ENCODE peak calls at places on chromosomes 13 and 19, in four cellular contexts. Z, U, I and Q are unnamed samples.

GRCh38 chr13:110682746-110683145 is 23.2 kb downstream of the CARS2 start:
- DNase-seq in Z (no peak), U (no peak), I (no peak), Q (no peak)

GRCh38 chr13:111929036-111929616 is 137.8 kb upstream of the SOX1 start:
- DNase-seq in Z (no peak), U (no peak), I (no peak), Q (no peak)

GRCh38 chr19:19470579-19470978 is 44.8 kb downstream of the TSSK6 start:
- DNase-seq in Z (no peak), U (no peak), I (no peak), Q (no peak)

GRCh38 chr13:40194204-40194806 is 472.1 kb downstream of the FOXO1 start:
- DNase-seq in Z (no peak), U (peak; percentile 47), I (no peak), Q (no peak)

GRCh38 chr13:36001561-36001960 is 129.6 kb downstream of the DCLK1 start:
- DNase-seq in Z (no peak), U (no peak), I (no peak), Q (no peak)

GRCh38 chr19:6271721-6272410 is 7.9 kb downstream of the MLLT1 start:
- DNase-seq in Z (peak; percentile 51), U (peak; percentile 89), I (peak; percentile 62), Q (peak; percentile 95)

GRCh38 chr13:49315036-49315565 is 67.4 kb downstream of the CDADC1 start:
- DNase-seq in Z (no peak), U (no peak), I (no peak), Q (no peak)

GRCh38 chr13:85334187-85334586 is 465.0 kb downstream of the SLITRK6 start:
- DNase-seq in Z (no peak), U (no peak), I (no peak), Q (no peak)

GRCh38 chr13:51246411-51247298 is 24.5 kb downstream of the FAM124A start:
- DNase-seq in Z (no peak), U (peak; percentile 65), I (peak; percentile 43), Q (no peak)

DNA sequence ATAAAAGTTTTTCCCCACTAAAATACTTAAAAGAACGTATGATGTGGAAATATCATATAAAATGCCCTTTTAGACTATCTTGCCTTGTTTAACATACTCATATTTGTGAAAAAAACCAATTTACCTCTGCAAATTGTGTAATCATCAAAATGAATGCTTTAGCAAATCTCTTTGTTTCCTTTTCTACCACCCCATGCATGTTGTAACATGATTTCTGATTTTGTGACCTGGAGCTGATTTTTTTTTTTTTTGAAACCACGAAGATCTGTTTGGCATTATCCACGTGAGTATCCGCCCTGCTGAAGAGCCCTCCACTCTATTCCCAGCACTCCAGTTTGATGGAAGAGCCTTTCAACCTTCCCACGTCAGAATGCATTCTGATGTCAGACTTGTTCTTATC is 245.8 kb upstream of the NBEA start:
- DNase-seq in Z (no peak), U (no peak), I (no peak), Q (no peak)
- H3K4me1 ChIP-seq in Z (no peaks in the 10 kb centered on the region), U (no peaks in the 10 kb centered on the region), I (no peaks in the 10 kb centered on the region), Q (no peaks in the 10 kb centered on the region)

DNA sequence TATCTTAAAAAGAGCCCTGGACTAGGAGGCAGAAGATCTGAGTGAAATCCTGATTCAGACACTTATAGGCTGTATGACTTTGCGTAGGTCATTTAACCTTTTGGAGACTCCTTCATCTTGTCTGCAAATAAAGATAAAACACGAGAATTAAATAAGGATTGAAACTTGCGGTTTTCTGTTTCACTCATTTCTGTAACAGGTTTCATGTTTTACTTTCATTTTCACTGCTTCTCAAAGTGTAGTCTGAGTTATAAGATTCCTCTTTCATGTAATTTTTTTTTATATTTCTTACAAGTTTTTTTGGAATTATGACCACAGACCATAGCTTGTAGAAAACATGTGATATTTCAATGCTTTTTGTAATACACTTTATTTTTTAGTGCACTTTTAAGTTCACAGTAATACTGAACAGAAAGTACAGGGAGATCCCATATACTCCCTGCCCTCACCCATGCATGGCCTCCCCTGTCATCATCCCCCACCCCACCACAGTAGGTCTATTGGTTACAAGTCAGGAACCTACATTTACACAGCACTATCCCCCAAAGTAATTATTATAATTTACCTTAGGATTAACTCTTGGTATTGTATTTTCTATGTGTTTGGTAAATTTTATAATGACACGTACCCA is 174.6 kb downstream of the ITGBL1 start:
- DNase-seq in Z (no peak), U (no peak), I (no peak), Q (no peak)
- H3K4me3 ChIP-seq in Z (no peak overlapping the region), U (no peak overlapping the region), I (no peak overlapping the region), Q (peak overlapping the region; percentile 16)

GRCh38 chr19:8141726-8142524 is 7.5 kb downstream of the FBN3 start:
- DNase-seq in Z (no peak), U (no peak), I (no peak), Q (no peak)
- H3K4me1 ChIP-seq in Z (no peaks in the 10 kb centered on the region), U (no peaks in the 10 kb centered on the region), I (no peaks in the 10 kb centered on the region), Q (peaks cover 2% of the 10 kb centered on the region)

GRCh38 chr19:14437578-14438140 is 4.6 kb downstream of the PKN1 start:
- DNase-seq in Z (peak; percentile 34), U (no peak), I (no peak), Q (no peak)

GRCh38 chr19:14434157-14434501 is 1.0 kb downstream of the PKN1 start:
- DNase-seq in Z (no peak), U (no peak), I (no peak), Q (no peak)

GRCh38 chr19:14434543-14435319 is 1.6 kb downstream of the PKN1 start:
- DNase-seq in Z (no peak), U (peak; percentile 78), I (no peak), Q (peak; percentile 48)

GRCh38 chr19:14433454-14434156 is 499 bp downstream of the PKN1 start:
- DNase-seq in Z (no peak), U (peak; percentile 33), I (peak; percentile 35), Q (no peak)

DNA sequence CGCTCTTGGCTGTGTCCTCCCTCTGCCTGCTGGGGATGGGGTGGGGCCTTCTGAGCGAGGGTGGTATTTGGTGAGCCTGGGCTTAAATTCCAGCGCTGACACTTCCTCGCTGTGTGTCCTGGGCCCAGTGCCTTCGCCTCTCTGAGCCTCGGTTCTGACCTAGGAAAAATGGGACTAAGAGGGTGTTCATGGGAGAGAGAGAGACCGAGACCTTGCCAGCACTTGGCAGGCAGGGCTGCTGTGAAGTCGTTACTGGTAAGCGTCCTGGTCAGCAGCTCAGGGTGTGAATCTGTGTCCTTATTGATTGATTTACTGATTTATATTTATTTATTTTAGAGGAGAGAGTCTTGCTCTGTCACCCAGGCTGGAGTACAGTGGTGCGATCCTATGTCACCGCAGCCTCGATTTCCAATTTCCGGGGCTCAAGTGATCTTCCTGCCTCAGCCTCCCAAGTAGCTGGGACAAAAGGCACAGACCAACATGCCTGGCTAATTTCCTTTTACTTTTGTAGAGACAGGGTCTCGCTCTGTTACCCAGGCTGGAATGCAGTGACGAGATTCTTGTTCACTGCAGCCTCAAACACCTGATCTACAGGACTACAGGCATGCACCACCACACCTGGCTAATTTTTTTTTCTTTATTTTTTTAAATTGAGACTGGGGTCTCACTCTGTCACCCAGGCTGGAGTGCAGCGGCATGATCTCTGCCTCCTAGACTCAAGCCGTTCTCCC is 2.4 kb downstream of the PKN1 start:
- DNase-seq in Z (no peak), U (no peak), I (no peak), Q (no peak)
- H3K4me3 ChIP-seq in Z (no peak overlapping the region), U (no peak overlapping the region), I (no peak overlapping the region), Q (no peak overlapping the region)

DNA sequence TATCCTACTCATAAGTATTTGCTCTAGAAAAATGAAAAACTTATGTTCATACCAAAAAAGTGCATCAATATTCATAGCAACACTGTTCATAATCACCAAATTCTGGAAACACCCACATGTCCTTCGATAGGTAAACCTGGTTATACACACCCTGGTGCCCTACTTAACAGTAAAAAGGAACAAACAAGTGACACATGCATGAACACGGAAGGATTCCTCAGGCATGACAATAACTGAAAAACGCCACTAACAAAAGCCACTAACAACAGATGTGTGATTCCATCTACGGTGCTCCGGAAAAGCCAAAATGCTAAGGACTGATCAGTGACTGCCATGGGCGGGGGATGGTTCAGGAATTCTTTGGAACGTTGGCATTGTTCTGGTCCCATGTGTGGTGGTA is 65.5 kb downstream of the STK24 start:
- DNase-seq in Z (no peak), U (no peak), I (no peak), Q (no peak)
- H3K4me1 ChIP-seq in Z (peaks cover 14% of the 10 kb centered on the region), U (peaks cover 62% of the 10 kb centered on the region), I (peaks cover 9% of the 10 kb centered on the region), Q (peaks cover 18% of the 10 kb centered on the region)

GRCh38 chr19:39155114-39155700 is 29.6 kb downstream of the PAK4 start:
- DNase-seq in Z (no peak), U (no peak), I (no peak), Q (no peak)
- H3K4me3 ChIP-seq in Z (no peak overlapping the region), U (no peak overlapping the region), I (no peak overlapping the region), Q (no peak overlapping the region)

GRCh38 chr13:97266734-97267417 is 44.7 kb downstream of the MBNL2 start:
- DNase-seq in Z (peak; percentile 71), U (no peak), I (no peak), Q (no peak)

GRCh38 chr13:97262058-97262457 is 39.9 kb downstream of the MBNL2 start:
- DNase-seq in Z (no peak), U (no peak), I (no peak), Q (no peak)

GRCh38 chr13:97263160-97263559 is 41.0 kb downstream of the MBNL2 start:
- DNase-seq in Z (no peak), U (no peak), I (no peak), Q (no peak)

GRCh38 chr13:97266328-97266727 is 44.2 kb downstream of the MBNL2 start:
- DNase-seq in Z (peak; percentile 81), U (no peak), I (no peak), Q (no peak)

DNA sequence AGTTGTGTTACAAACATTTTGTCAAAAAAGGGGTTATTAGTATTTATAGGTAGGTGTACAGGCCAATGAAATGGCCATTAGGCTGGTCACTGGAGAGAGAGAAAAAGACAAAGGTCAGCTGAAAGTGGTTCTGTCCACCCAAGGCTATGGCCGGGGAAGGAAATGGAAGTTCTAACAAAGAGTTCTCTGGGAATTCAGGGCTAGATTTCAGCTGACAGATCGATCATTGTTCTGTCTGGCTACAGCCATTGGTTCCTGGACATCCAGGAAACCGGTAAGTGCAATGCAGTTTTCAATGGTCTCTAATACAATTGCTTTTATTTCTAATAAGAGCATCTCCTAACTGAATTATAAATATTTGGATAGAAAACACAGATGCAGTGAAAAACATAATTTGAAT is 42.5 kb downstream of the MBNL2 start:
- DNase-seq in Z (no peak), U (no peak), I (no peak), Q (no peak)
- H3K4me1 ChIP-seq in Z (peaks cover 7% of the 10 kb centered on the region), U (peaks cover 84% of the 10 kb centered on the region), I (no peaks in the 10 kb centered on the region), Q (peaks cover 46% of the 10 kb centered on the region)

GRCh38 chr19:3176715-3177501 is 1.7 kb upstream of the S1PR4 start:
- DNase-seq in Z (peak; percentile 49), U (no peak), I (no peak), Q (no peak)
- H3K4me3 ChIP-seq in Z (no peak overlapping the region), U (no peak overlapping the region), I (no peak overlapping the region), Q (no peak overlapping the region)